ENCODE peak calls at places on chromosomes 4 and X, in nine cellular contexts. G is KG1; Y is natural killer cell treated with Interleukin-12 subunit alpha and Interleukin-12 subunit beta and Interleukin-15 and Interleukin-18, amount 100 ng/mL, for 72 hours; Z is globus pallidus; N is amygdala; I is AML-193; C is AG08396; L is stimulated activated CD8-positive, alpha-beta memory T cell treated with anti-CD3 and anti-CD28 coated beads, Interleukin-4, amount 100 ng/mL, for 4 hours; U is COR-L47. W is an unnamed sample.

GRCh38 chr4:15241946-15242345 is 185.9 kb upstream of the C1QTNF7 start:
- DNase-seq in G (no peak), C (no peak), L (no peak), U (no peak), I (no peak), N (no peak), Z (no peak), Y (no peak), W (no peak)

GRCh38 chrX:72568406-72569092 is 4.1 kb downstream of the HDAC8 start:
- DNase-seq in I (no peak), Y (no peak), N (no peak), Z (no peak), G (no peak), U (no peak), C (no peak), L (no peak), W (no peak)

GRCh38 chr4:25810815-25811690 is 51.7 kb downstream of the SEL1L3 start:
- DNase-seq in U (no peak), Y (no peak), Z (no peak), N (no peak), L (no peak), C (no peak), G (no peak), I (no peak), W (peak; percentile 30)

GRCh38 chrX:43706786-43707185 is 50.7 kb downstream of the MAOA start:
- DNase-seq in G (no peak), N (no peak), Y (no peak), I (no peak), L (no peak), Z (no peak), U (no peak), C (no peak), W (no peak)

GRCh38 chr4:153538408-153539057 is 72.4 kb downstream of the TMEM131L start:
- DNase-seq in U (no peak), G (no peak), N (peak; percentile 39), L (no peak), C (peak; percentile 57), Z (peak; percentile 66), I (no peak), Y (no peak), W (peak; percentile 59)

GRCh38 chr4:56821394-56822263 is at the start of gene SPINK2:
- DNase-seq in I (no peak), U (peak; percentile 57), L (peak; percentile 28), Y (peak; percentile 61), G (peak; percentile 17), Z (no peak), C (no peak), N (no peak), W (no peak)

GRCh38 chr4:7539659-7540058 is 104.9 kb upstream of the PSAPL1 start:
- DNase-seq in Y (peak; percentile 89), Z (no peak), G (no peak), N (no peak), L (no peak), C (no peak), I (no peak), U (no peak), W (no peak)

GRCh38 chr4:117996891-117997290 is 37.4 kb upstream of the NDST3 start:
- DNase-seq in Y (no peak), I (no peak), L (no peak), Z (no peak), C (no peak), N (no peak), U (no peak), G (no peak), W (no peak)

GRCh38 chr4:42151568-42152506 is 618 bp downstream of the BEND4 start:
- DNase-seq in U (peak; percentile 65), Z (no peak), C (peak; percentile 31), I (no peak), Y (no peak), L (peak; percentile 5), G (peak; percentile 75), N (no peak), W (no peak)

GRCh38 chr4:1598206-1598605 is 85.9 kb downstream of the FAM53A start:
- DNase-seq in Y (no peak), U (no peak), N (no peak), Z (no peak), L (no peak), C (no peak), G (no peak), I (no peak), W (no peak)

GRCh38 chrX:30561191-30561590 is 16.4 kb downstream of the TASL start:
- DNase-seq in C (no peak), I (no peak), Z (no peak), N (no peak), Y (no peak), L (no peak), U (no peak), G (no peak), W (no peak)

GRCh38 chr4:6907658-6908191 is 1.9 kb upstream of the TBC1D14 start:
- DNase-seq in L (no peak), Z (no peak), I (no peak), C (no peak), Y (no peak), G (no peak), N (no peak), U (peak; percentile 54), W (no peak)

GRCh38 chr4:103011378-103012025 is 8.0 kb downstream of the SLC9B1 start:
- DNase-seq in Y (no peak), L (no peak), Z (no peak), G (no peak), C (no peak), N (no peak), U (no peak), I (no peak), W (peak; percentile 7)

GRCh38 chrX:71923516-71923915 is 12.9 kb downstream of the NHSL2 start:
- DNase-seq in G (no peak), I (no peak), Y (no peak), N (no peak), L (no peak), C (no peak), U (no peak), Z (no peak), W (peak; percentile 50)

GRCh38 chr4:17665852-17666251 is 51.4 kb downstream of the MED28 start:
- DNase-seq in U (no peak), Y (no peak), I (no peak), C (no peak), L (no peak), G (no peak), Z (no peak), N (no peak), W (no peak)

GRCh38 chr4:169272265-169272886 is 1.6 kb upstream of the SH3RF1 start:
- DNase-seq in G (no peak), I (no peak), L (no peak), N (no peak), Z (no peak), U (no peak), C (peak; percentile 64), Y (no peak), W (peak; percentile 56)

GRCh38 chrX:19609541-19609940 is 94.2 kb upstream of the MAP3K15 start:
- DNase-seq in L (no peak), N (no peak), C (no peak), Y (no peak), G (no peak), I (no peak), Z (no peak), U (no peak), W (no peak)

GRCh38 chr4:164659765-164660164 is 94.2 kb upstream of the SMIM31 start:
- DNase-seq in Z (no peak), L (no peak), U (no peak), N (no peak), I (no peak), G (no peak), Y (no peak), C (no peak), W (no peak)

GRCh38 chr4:121233982-121234381 is 69.9 kb upstream of the TNIP3 start:
- DNase-seq in L (no peak), Z (no peak), N (no peak), C (no peak), Y (no peak), U (no peak), I (no peak), G (no peak), W (no peak)

GRCh38 chr4:128830906-128831525 is 21.5 kb downstream of the JADE1 start:
- DNase-seq in N (no peak), G (no peak), Z (no peak), U (no peak), Y (no peak), L (no peak), C (no peak), I (no peak), W (no peak)

GRCh38 chrX:70421618-70422017 is 1.5 kb upstream of the GDPD2 start:
- DNase-seq in L (no peak), C (no peak), N (peak; percentile 14), G (no peak), U (peak; percentile 3), Y (no peak), I (no peak), Z (peak; percentile 56), W (no peak)

GRCh38 chrX:46140272-46140671 is 404.9 kb downstream of the ZNF674 start:
- DNase-seq in U (no peak), G (no peak), Z (no peak), N (no peak), I (no peak), L (no peak), C (no peak), Y (no peak), W (no peak)

GRCh38 chr4:8021796-8022195 is 82.1 kb upstream of the AFAP1 start:
- DNase-seq in N (no peak), U (no peak), L (no peak), C (no peak), Y (no peak), I (no peak), Z (no peak), G (no peak), W (no peak)

GRCh38 chr4:61428950-61429349 is 228.8 kb downstream of the ADGRL3 start:
- DNase-seq in L (no peak), N (no peak), I (no peak), U (peak; percentile 31), C (no peak), Y (no peak), Z (peak; percentile 55), G (no peak), W (no peak)

GRCh38 chrX:132636080-132636479 is 147.2 kb upstream of the MBNL3 start:
- DNase-seq in N (no peak), L (no peak), Z (no peak), U (no peak), G (no peak), Y (no peak), I (no peak), C (no peak), W (no peak)

GRCh38 chr4:20172070-20172760 is 79.5 kb upstream of the SLIT2 start:
- DNase-seq in N (no peak), L (no peak), Z (no peak), G (no peak), U (no peak), Y (no peak), C (no peak), I (no peak), W (peak; percentile 50)

GRCh38 chr4:116688536-116688935 is 396.8 kb downstream of the TRAM1L1 start:
- DNase-seq in U (no peak), G (no peak), L (no peak), C (no peak), N (no peak), I (no peak), Y (no peak), Z (no peak), W (no peak)

GRCh38 chr4:95409127-95409526 is 139.6 kb downstream of the UNC5C start:
- DNase-seq in Y (no peak), Z (no peak), C (no peak), U (no peak), I (no peak), L (no peak), G (no peak), N (no peak), W (no peak)

GRCh38 chr4:83679692-83680091 is 143.8 kb downstream of the GPAT3 start:
- DNase-seq in G (no peak), C (no peak), L (no peak), N (no peak), U (no peak), Y (no peak), I (no peak), Z (no peak), W (no peak)

GRCh38 chr4:142406051-142406549 is 440.0 kb downstream of the INPP4B start:
- DNase-seq in C (no peak), L (no peak), I (peak; percentile 22), Y (no peak), G (no peak), U (no peak), Z (no peak), N (no peak), W (no peak)

GRCh38 chr4:55887594-55887993 is 34.1 kb downstream of the EXOC1 start:
- DNase-seq in C (no peak), U (no peak), Y (no peak), G (no peak), L (no peak), Z (no peak), N (no peak), I (no peak), W (no peak)

W was measured in AG08395.